ENCODE peak calls at places on chromosome 2, in five cellular contexts. E, U, M, Q and H are unnamed samples.

GRCh38 chr2:38866773-38867443 is 8.8 kb downstream of the DHX57 start:
- DNase-seq in E (no peak), U (no peak), M (no peak), Q (no peak), H (no peak)

GRCh38 chr2:224268441-224268840 is 133.5 kb downstream of the FAM124B start:
- DNase-seq in E (no peak), U (no peak), M (no peak), Q (peak; percentile 98), H (no peak)

GRCh38 chr2:239193925-239194687 is 206.7 kb downstream of the HDAC4 start:
- DNase-seq in E (peak; percentile 6), U (no peak), M (no peak), Q (no peak), H (peak; percentile 19)

GRCh38 chr2:120344991-120345975 is 653 bp upstream of the INHBB start:
- DNase-seq in E (no peak), U (no peak), M (no peak), Q (no peak), H (no peak)

GRCh38 chr2:10552220-10552870 is 104.2 kb upstream of the ODC1 start:
- DNase-seq in E (no peak), U (no peak), M (no peak), Q (no peak), H (no peak)

GRCh38 chr2:133753665-133754064 is 185.4 kb upstream of the NCKAP5 start:
- DNase-seq in E (no peak), U (peak; percentile 43), M (no peak), Q (no peak), H (no peak)

GRCh38 chr2:229661478-229661877 is 52.9 kb downstream of the DNER start:
- DNase-seq in E (no peak), U (no peak), M (no peak), Q (no peak), H (no peak)

GRCh38 chr2:172241219-172241618 is 138.5 kb upstream of the DLX2 start:
- DNase-seq in E (no peak), U (no peak), M (no peak), Q (no peak), H (no peak)

GRCh38 chr2:105329561-105330495 is at the start of gene TGFBRAP1:
- DNase-seq in E (peak; percentile 57), U (peak; percentile 56), M (no peak), Q (peak; percentile 55), H (peak; percentile 69)

DNA sequence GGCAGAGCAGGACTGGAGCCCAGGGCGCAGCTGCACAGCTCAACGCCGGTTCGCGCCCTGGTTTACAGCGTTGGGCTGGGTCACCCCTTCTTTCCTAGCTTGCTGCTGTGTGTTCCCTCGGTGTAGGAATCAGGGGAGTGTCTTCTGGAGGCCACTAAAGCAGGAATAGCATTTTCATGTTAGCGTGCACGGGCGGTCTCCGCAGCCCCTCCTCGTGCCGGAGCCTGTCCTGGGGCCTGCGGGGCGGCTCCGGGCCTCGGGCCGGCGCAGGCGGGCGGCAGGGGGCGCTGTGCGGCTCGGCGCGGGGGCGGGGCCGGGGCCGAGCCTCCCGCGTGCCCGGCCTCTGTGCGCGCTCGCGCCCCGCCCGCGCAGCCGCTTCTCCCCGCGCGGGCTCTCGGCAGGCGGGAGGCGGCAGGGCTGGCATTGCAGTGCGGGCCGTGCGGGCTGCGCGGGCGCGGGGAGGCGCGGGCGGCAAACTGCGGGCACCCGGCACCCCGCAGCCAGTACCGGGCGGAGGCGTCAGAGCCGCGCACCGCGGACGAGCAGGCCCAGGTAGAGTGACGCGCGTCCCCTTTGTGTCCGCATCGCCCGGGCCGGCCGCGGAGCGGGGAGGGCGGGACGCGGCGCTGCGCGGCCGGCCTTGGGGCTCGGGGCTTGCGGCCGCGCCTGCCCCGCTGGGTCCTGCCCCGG is at the start of gene RNF144A:
- DNase-seq in E (peak; percentile 72), U (peak; percentile 55), M (no peak), Q (peak; percentile 61), H (peak; percentile 75)
- H3K27ac ChIP-seq in E (peak within 1 kb of the TSS; percentile 72), U (peak within 1 kb of the TSS; percentile 71), M (peak within 1 kb of the TSS; percentile 64), Q (no peak within 1 kb of the TSS), H (peak within 1 kb of the TSS; percentile 16)

GRCh38 chr2:85951351-85952067 is 62.7 kb upstream of the ST3GAL5 start:
- DNase-seq in E (no peak), U (no peak), M (peak; percentile 37), Q (peak; percentile 33), H (no peak)
- H3K27ac ChIP-seq in E (no peak overlapping the region), U (no peak overlapping the region), M (no peak overlapping the region), Q (no peak overlapping the region), H (no peak overlapping the region)

DNA sequence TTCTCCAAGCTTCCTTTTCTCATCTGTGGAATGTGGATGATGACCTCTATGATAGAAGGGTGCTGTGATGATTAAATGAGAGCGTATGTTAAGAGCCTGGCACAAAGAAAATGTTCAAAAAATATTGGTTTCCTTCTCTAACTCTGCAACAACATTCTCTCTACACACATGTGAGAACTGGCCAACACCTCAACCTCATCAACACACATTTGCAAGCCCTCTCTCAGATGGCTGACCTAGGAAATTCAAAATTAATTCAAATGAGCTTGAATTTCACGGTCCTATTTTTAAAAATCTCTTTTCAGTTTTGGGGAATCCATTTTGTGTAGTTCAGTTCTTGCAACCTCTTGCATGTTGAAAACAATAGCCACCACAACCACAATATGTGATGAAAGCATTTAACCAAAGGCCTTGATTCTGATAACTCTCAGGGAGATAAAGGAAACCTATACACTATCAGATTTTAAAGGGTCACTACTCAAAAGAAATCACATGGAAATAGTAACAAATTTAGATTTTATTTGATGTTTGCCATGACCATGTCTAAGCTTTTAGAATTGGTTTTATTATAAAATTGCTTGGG is 16.7 kb upstream of the NABP1 start:
- DNase-seq in E (no peak), U (no peak), M (no peak), Q (no peak), H (no peak)
- H3K27ac ChIP-seq in E (no peak overlapping the region), U (no peak overlapping the region), M (no peak overlapping the region), Q (peak overlapping the region; percentile 9), H (no peak overlapping the region)

DNA sequence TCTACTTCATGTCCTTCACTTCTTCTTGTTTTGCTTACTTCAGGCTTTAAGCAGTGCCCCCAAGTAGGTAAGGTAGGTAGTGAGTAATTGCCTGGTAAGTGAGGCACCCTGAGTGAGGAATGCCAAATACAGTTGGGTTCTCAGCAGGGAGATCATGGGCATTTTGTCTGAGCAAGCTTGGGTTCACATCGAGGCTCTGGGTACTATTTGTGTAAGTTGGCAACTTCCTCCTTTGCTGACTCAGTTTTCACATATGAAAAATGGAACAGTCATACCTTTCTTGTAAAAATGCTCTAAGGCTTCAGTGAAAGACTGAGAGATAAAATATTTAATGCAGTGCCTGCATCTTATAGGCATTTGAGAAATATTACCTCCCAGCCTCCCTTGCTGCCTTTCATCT is 96.5 kb downstream of the RNF144A start:
- DNase-seq in E (no peak), U (no peak), M (no peak), Q (no peak), H (no peak)
- H3K27ac ChIP-seq in E (no peak overlapping the region), U (no peak overlapping the region), M (no peak overlapping the region), Q (no peak overlapping the region), H (peak overlapping the region; percentile 26)

DNA sequence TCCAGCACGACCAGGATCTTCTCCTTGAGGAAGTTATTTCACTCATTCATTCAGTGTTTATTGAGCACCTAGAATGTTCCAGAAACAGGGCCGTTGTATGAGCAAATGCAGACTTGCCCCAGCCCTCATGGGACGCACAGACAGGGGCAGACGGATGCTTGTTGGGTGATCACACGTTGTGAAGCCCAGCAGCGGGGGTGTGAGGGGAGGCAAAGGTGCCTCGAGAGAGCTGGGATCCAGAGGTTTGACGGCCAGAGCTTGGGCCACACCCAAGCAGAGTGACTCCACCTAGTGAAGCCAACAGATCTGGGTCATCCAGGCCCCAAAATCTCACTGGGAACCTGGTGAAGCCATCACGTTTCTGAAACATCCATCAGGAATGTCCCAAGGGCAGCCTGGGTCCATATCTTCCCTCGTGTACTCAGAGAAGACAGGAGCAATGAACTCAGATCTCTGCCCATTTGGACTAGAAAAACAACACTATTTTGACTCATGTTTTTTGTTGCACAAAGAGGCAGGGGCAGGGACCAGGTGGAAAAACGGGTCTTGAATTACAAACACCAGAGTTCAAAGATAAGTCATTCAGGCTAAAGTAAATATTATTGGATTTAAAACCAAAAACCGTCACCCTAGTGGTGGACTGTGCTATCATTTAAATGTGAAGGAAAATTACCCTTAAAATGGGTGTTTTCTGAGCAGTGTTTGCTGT is 54.9 kb upstream of the RBM44 start:
- DNase-seq in E (no peak), U (no peak), M (no peak), Q (peak; percentile 52), H (no peak)
- H3K27ac ChIP-seq in E (peak overlapping the region; percentile 18), U (peak overlapping the region; percentile 0), M (peak overlapping the region; percentile 85), Q (no peak overlapping the region), H (no peak overlapping the region)

DNA sequence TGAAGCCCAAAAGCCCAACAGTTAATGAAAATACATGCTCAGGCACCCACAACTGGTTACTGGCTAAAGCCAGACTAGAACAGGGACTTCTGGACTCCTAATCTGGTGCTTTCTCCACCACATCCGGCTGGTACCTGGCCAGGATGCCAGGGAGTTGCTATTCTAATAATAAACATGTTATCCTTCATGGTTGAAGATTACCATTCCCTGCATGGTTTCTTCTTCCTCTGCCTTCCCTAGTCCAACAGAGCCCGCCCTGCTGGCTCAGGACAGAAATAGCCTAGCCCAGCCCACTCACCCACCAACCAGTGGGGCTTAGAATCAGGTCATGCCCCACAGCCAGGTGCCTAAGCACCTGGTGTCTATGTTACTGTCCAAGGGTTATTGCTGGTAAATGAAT is 184.2 kb downstream of the TMEM247 start:
- DNase-seq in E (no peak), U (peak; percentile 65), M (peak; percentile 75), Q (no peak), H (no peak)
- H3K27ac ChIP-seq in E (no peak overlapping the region), U (peak overlapping the region; percentile 52), M (peak overlapping the region; percentile 54), Q (no peak overlapping the region), H (no peak overlapping the region)

GRCh38 chr2:227528803-227529202 is 56.8 kb downstream of the AGFG1 start:
- DNase-seq in E (no peak), U (no peak), M (no peak), Q (no peak), H (no peak)
- H3K27ac ChIP-seq in E (no peak overlapping the region), U (no peak overlapping the region), M (no peak overlapping the region), Q (no peak overlapping the region), H (no peak overlapping the region)

GRCh38 chr2:226839960-226840359 is 4.1 kb downstream of the RHBDD1 start:
- DNase-seq in E (no peak), U (no peak), M (no peak), Q (no peak), H (no peak)
- H3K27ac ChIP-seq in E (no peak overlapping the region), U (no peak overlapping the region), M (no peak overlapping the region), Q (no peak overlapping the region), H (no peak overlapping the region)

GRCh38 chr2:189394525-189394924 is 46.7 kb upstream of the WDR75 start:
- DNase-seq in E (no peak), U (no peak), M (no peak), Q (peak; percentile 8), H (no peak)

GRCh38 chr2:189391201-189391600 is 50.1 kb upstream of the WDR75 start:
- DNase-seq in E (no peak), U (no peak), M (no peak), Q (no peak), H (no peak)

DNA sequence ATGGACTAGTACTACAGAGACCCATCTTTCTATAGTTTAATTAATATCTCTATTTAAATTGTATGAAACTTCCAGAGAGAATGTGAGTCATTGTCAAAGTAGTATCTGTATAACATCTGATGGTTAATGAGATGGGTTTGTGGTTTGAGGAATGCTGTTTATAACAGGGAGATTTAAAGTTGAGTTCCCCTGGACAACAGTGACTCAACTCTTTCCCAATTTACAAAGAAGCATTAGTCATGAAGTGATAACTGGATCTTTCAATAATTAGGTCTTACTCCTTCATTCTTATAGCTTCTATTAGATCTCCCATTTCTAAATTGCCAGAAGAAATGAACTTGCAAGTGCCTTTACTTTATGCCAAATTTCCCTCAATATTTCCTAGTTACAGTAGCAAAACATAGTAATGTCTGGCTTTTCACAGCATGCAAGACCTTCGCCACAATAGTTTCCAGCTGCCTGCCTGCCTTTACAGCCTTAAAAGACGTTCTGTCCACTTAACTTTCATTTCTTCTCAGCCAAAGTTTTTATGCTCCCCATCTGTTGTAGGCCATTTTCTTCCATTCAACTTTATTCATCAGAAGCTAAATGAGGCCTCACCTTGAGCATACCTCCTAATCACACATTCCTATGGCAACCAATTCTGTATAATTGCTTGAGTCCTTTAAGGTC is 47.7 kb upstream of the WDR75 start:
- DNase-seq in E (no peak), U (peak; percentile 33), M (no peak), Q (peak; percentile 98), H (no peak)
- H3K27ac ChIP-seq in E (no peak overlapping the region), U (peak overlapping the region; percentile 24), M (peak overlapping the region; percentile 75), Q (peak overlapping the region; percentile 70), H (no peak overlapping the region)